ENCODE peak calls at places on chromosomes 1 and 21, in six cellular contexts. Z is H54; W is activated CD4-positive, alpha-beta T cell treated with anti-CD3 and anti-CD28 coated beads, Interleukin-2, amount 50 U/mL, for 48 hours; R is DMS153; O is cardiac muscle cell; P is astrocyte of the spinal cord. Y is an unnamed sample.

GRCh38 chr21:41536076-41536826 is 28.3 kb upstream of the TMPRSS2 start:
- DNase-seq in W (no peak), O (no peak), Z (no peak), R (no peak), P (no peak), Y (no peak)

GRCh38 chr1:12565966-12566352 is 52.1 kb downstream of the DHRS3 start:
- DNase-seq in R (no peak), Z (no peak), O (peak), P (no peak), W (no peak), Y (no peak)

GRCh38 chr1:107777664-107778047 is 187.3 kb downstream of the VAV3 start:
- DNase-seq in R (no peak), W (no peak), O (no peak), Z (no peak), P (no peak), Y (no peak)

GRCh38 chr1:178645826-178646200 is 79.2 kb upstream of the RALGPS2 start:
- DNase-seq in W (no peak), R (no peak), P (peak), O (no peak), Z (no peak), Y (no peak)

GRCh38 chr1:211811848-211812247 is 18.7 kb downstream of the LPGAT1 start:
- DNase-seq in W (no peak), Z (no peak), R (no peak), P (no peak), O (no peak), Y (no peak)

GRCh38 chr1:48524892-48525467 is 53.0 kb upstream of the SPATA6 start:
- DNase-seq in R (peak), Z (no peak), O (no peak), P (no peak), W (no peak), Y (no peak)

GRCh38 chr1:37814257-37814656 is 6.2 kb upstream of the YRDC start:
- DNase-seq in W (no peak), R (no peak), O (no peak), P (no peak), Z (no peak), Y (no peak)

GRCh38 chr21:39182484-39183271 is 573 bp downstream of the PSMG1 start:
- DNase-seq in O (peak), R (no peak), W (no peak), Z (no peak), P (peak), Y (no peak)

GRCh38 chr1:11749203-11749689 is 12.7 kb upstream of the C1orf167 start:
- DNase-seq in O (peak), W (peak), P (no peak), R (peak), Z (peak), Y (peak)

GRCh38 chr1:202275061-202275770 is 66.5 kb downstream of the UBE2T start:
- DNase-seq in O (no peak), P (no peak), W (no peak), R (no peak), Z (no peak), Y (no peak)

Y was measured in NCI-H2107.